ENCODE peak calls at places on chromosomes 11 and 22, in nine cellular contexts. I is A549, C is neuronal stem cell, Y is GM23338, R is DND-41, Z is HCT116, T is SK-N-SH, D is GM23248, N is IMR-90. A is an unnamed sample.

GRCh38 chr11:126194121-126194543 is 17.3 kb downstream of the RPUSD4 start:
- DNase-seq in I (peak; percentile 55), C (peak; percentile 41), Y (peak; percentile 56), R (peak; percentile 51), Z (no peak), T (peak; percentile 82), D (peak; percentile 72), N (peak; percentile 59), A (peak; percentile 51)

GRCh38 chr11:15757299-15757698 is 599.0 kb downstream of the SOX6 start:
- DNase-seq in I (no peak), C (no peak), Y (peak; percentile 3), R (peak; percentile 31), Z (no peak), T (no peak), D (no peak), N (no peak), A (no peak)

GRCh38 chr11:107840120-107840479 is 18.5 kb downstream of the SLC35F2 start:
- DNase-seq in I (no peak), C (no peak), Y (no peak), R (no peak), Z (no peak), T (no peak), D (no peak), N (no peak), A (no peak)

GRCh38 chr11:134032501-134033091 is 36.3 kb upstream of the JAM3 start:
- DNase-seq in I (no peak), C (no peak), Y (no peak), R (no peak), Z (no peak), T (no peak), D (peak; percentile 74), N (no peak), A (no peak)

GRCh38 chr11:69905611-69906452 is 86.6 kb upstream of the FGF3 start:
- DNase-seq in I (no peak), C (no peak), Y (no peak), R (no peak), Z (no peak), T (peak; percentile 85), D (no peak), N (no peak), A (no peak)

GRCh38 chr11:17607083-17607429 is 60.0 kb downstream of the OTOG start:
- DNase-seq in I (no peak), C (no peak), Y (no peak), R (no peak), Z (no peak), T (no peak), D (no peak), N (no peak), A (no peak)

GRCh38 chr11:74592063-74592440 is 330 bp upstream of the POLD3 start:
- DNase-seq in I (no peak), C (no peak), Y (no peak), R (no peak), Z (no peak), T (no peak), D (peak; percentile 49), N (peak; percentile 5), A (no peak)

GRCh38 chr11:18492888-18493287 is 33.9 kb downstream of the TSG101 start:
- DNase-seq in I (no peak), C (no peak), Y (peak; percentile 2), R (no peak), Z (no peak), T (no peak), D (no peak), N (no peak), A (no peak)

DNA sequence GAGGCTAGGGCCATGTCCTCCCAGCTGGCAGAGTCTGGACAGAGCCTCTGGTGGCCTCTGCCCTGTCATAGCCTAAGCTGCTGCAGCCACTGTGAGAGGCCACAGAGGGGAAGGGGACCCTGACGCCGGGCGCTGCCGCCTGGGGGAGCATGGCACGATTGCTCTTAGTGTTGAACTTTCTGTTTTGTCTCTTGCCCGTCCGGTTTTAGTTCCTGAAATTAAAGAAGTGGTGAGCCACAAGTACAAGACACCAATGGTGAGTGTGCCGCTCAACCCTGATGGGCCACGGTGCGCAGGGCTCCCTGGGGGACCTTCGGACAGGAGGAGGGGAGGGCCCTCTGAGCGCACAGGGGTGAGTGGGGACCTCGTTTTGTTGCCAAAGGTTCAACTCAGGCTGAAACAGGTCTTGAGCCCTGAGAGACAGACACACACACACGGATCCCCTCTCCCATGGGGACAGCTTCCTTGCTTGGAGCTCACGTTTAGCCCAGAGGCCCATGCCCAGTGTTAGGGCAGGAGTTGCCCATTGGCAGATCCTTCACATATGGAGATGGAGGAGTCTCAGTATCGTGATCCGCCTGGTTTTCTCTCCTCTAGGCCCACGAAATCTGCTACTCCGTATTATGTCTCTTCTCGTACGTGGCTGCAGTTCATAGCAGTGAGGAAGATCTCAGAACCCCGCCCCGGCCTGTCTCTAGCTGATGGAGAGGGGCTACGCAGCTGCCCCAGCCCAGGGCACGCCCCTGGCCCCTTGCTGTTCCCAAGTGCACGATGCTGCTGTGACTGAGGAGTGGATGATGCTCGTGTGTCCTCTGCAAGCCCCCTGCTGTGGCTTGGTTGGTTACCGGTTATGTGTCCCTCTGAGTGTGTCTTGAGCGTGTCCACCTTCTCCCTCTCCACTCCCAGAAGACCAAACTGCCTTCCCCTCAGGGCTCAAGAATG is 23.8 kb downstream of the MYBPC3 start:
- DNase-seq in I (no peak), C (no peak), Y (no peak), R (no peak), Z (no peak), T (no peak), D (no peak), N (no peak), A (no peak)
- H3K4me2 ChIP-seq in I (no peak overlapping the region), C (no peak overlapping the region), Y (no peak overlapping the region), R (no peak overlapping the region), Z (no peak overlapping the region), T (no peak overlapping the region), D (no peak overlapping the region), N (no peak overlapping the region), A (no peak overlapping the region)

GRCh38 chr11:533049-533585 is 2.3 kb downstream of the HRAS start:
- DNase-seq in I (no peak), C (no peak), Y (no peak), R (no peak), Z (no peak), T (no peak), D (no peak), N (no peak), A (no peak)
- H3K4me2 ChIP-seq in I (no peak overlapping the region), C (no peak overlapping the region), Y (no peak overlapping the region), R (peak overlapping the region; percentile 98), Z (no peak overlapping the region), T (no peak overlapping the region), D (no peak overlapping the region), N (no peak overlapping the region), A (no peak overlapping the region)

DNA sequence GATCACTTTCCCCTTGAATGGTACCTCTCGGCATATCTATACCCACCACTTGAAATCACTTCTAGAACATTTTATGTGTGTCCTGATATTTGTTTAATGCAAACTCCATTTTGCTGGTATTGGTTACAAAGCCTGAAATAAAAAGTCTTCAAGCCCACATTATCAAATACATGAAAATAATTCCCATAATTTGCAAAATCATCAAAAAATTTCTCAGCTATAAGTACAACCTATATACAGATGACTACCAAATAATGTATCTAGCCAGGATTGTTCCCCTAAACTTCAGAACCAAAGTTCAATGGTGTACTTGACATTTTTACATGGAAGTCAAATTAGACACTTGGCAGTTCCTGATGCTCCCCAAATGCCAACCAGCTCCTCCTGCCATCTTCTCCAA is 71.8 kb downstream of the PRCP start:
- DNase-seq in I (no peak), C (no peak), Y (no peak), R (no peak), Z (no peak), T (no peak), D (no peak), N (no peak), A (no peak)
- H3K4me2 ChIP-seq in I (no peak overlapping the region), C (no peak overlapping the region), Y (no peak overlapping the region), R (no peak overlapping the region), Z (no peak overlapping the region), T (no peak overlapping the region), D (no peak overlapping the region), N (no peak overlapping the region), A (no peak overlapping the region)

GRCh38 chr22:28246392-28246791 is 327.3 kb upstream of the PITPNB start:
- DNase-seq in I (no peak), C (no peak), Y (no peak), R (no peak), Z (no peak), T (no peak), D (peak; percentile 88), N (peak; percentile 72), A (no peak)

GRCh38 chr22:28247114-28247513 is 328.1 kb upstream of the PITPNB start:
- DNase-seq in I (no peak), C (no peak), Y (no peak), R (no peak), Z (no peak), T (no peak), D (peak; percentile 87), N (no peak), A (no peak)

GRCh38 chr22:28244760-28245159 is 325.7 kb upstream of the PITPNB start:
- DNase-seq in I (no peak), C (no peak), Y (no peak), R (no peak), Z (no peak), T (no peak), D (no peak), N (no peak), A (no peak)

GRCh38 chr22:28247667-28248363 is 328.8 kb upstream of the PITPNB start:
- DNase-seq in I (no peak), C (no peak), Y (no peak), R (no peak), Z (no peak), T (peak; percentile 46), D (peak; percentile 44), N (no peak), A (peak; percentile 33)

GRCh38 chr22:28245579-28246224 is 326.6 kb upstream of the PITPNB start:
- DNase-seq in I (no peak), C (no peak), Y (no peak), R (no peak), Z (no peak), T (no peak), D (peak; percentile 24), N (no peak), A (no peak)
- H3K4me2 ChIP-seq in I (peak overlapping the region; percentile 46), C (no peak overlapping the region), Y (no peak overlapping the region), R (no peak overlapping the region), Z (no peak overlapping the region), T (no peak overlapping the region), D (peak overlapping the region; percentile 74), N (no peak overlapping the region), A (no peak overlapping the region)

DNA sequence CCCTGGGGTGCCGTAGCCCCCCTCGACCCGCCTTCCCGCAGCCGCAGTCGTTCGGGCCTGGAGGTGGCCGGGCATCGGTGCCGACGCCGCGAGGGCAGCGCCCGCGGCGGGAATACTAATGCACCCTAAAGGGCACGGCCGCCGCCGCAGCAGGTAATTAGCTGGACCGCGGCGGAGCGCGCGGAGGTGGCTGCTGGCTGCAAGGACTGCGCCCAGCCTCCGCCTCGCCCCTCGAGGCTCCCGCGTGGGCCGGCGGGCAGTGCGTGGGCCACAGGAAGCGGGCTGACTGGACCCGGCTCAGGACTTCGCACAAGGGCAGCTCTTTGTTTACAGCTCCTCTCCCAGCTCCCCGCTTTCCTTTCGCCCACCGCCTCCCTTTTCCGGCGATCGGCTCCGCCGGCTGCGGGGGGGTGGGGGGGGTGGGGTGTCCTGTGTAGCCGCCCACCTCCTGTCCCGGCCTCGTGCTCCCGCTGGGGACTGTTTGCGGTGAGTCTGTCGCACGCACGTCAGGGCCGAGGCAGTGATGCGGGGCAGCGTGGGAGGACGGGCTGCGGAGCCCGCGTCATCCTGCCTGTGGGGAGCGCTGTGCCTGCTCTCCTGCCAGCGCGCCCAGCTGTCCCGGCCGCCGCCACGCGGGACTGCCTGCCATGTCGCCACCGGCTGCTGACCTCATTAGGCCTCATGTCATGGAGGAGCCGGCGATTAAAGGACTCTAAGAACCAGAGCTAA is 53.2 kb downstream of the GRIK4 start:
- DNase-seq in I (no peak), C (peak; percentile 48), Y (peak; percentile 46), R (no peak), Z (no peak), T (peak; percentile 68), D (peak; percentile 90), N (peak; percentile 75), A (peak; percentile 74)
- H3K4me2 ChIP-seq in I (no peak overlapping the region), C (peak overlapping the region; percentile 94), Y (peak overlapping the region; percentile 96), R (no peak overlapping the region), Z (peak overlapping the region; percentile 69), T (no peak overlapping the region), D (peak overlapping the region; percentile 46), N (peak overlapping the region; percentile 65), A (peak overlapping the region; percentile 92)